ENCODE peak calls at places on chromosomes 11 and 22, in eight cellular contexts. One of them, this sample, is unnamed.

GRCh38 chr22:43975041-43975440 is 19.8 kb downstream of the SAMM50 start:
- DNase-seq in OCI-LY7: no peak
- DNase-seq in left lung: no peak
- DNase-seq in mucosa of descending colon: no peak
- DNase-seq in thyroid gland: no peak
- DNase-seq in transverse colon: no peak
- DNase-seq in right atrium auricular region: no peak
- DNase-seq in kidney: no peak
- DNase-seq in this sample: peak; percentile 46

GRCh38 chr22:21929253-21929652 is 23.4 kb downstream of the PPM1F start:
- DNase-seq in OCI-LY7: no peak
- DNase-seq in left lung: no peak
- DNase-seq in mucosa of descending colon: no peak
- DNase-seq in thyroid gland: no peak
- DNase-seq in transverse colon: no peak
- DNase-seq in right atrium auricular region: no peak
- DNase-seq in kidney: no peak
- DNase-seq in this sample: no peak

GRCh38 chr11:119344291-119345010 is 2.1 kb downstream of the MFRP start:
- DNase-seq in OCI-LY7: no peak
- DNase-seq in left lung: no peak
- DNase-seq in mucosa of descending colon: no peak
- DNase-seq in thyroid gland: no peak
- DNase-seq in transverse colon: no peak
- DNase-seq in right atrium auricular region: no peak
- DNase-seq in kidney: peak; percentile 66
- DNase-seq in this sample: no peak

GRCh38 chr11:28269621-28270020 is 161.4 kb downstream of the METTL15 start:
- DNase-seq in OCI-LY7: no peak
- DNase-seq in left lung: no peak
- DNase-seq in mucosa of descending colon: no peak
- DNase-seq in thyroid gland: peak; percentile 52
- DNase-seq in transverse colon: no peak
- DNase-seq in right atrium auricular region: no peak
- DNase-seq in kidney: no peak
- DNase-seq in this sample: no peak

GRCh38 chr22:32615874-32616564 is 141.4 kb downstream of the FBXO7 start:
- DNase-seq in OCI-LY7: no peak
- DNase-seq in left lung: no peak
- DNase-seq in mucosa of descending colon: no peak
- DNase-seq in thyroid gland: no peak
- DNase-seq in transverse colon: no peak
- DNase-seq in right atrium auricular region: no peak
- DNase-seq in kidney: no peak
- DNase-seq in this sample: no peak

GRCh38 chr22:50678651-50679521 is 6.3 kb downstream of the SHANK3 start:
- DNase-seq in OCI-LY7: no peak
- DNase-seq in left lung: peak; percentile 68
- DNase-seq in mucosa of descending colon: peak; percentile 33
- DNase-seq in thyroid gland: no peak
- DNase-seq in transverse colon: no peak
- DNase-seq in right atrium auricular region: peak; percentile 43
- DNase-seq in kidney: no peak
- DNase-seq in this sample: no peak

GRCh38 chr11:128707671-128708070 is 13.8 kb downstream of the FLI1 start:
- DNase-seq in OCI-LY7: no peak
- DNase-seq in left lung: no peak
- DNase-seq in mucosa of descending colon: no peak
- DNase-seq in thyroid gland: no peak
- DNase-seq in transverse colon: no peak
- DNase-seq in right atrium auricular region: no peak
- DNase-seq in kidney: no peak
- DNase-seq in this sample: no peak

GRCh38 chr11:78811622-78812021 is 237.0 kb upstream of the NARS2 start:
- DNase-seq in OCI-LY7: no peak
- DNase-seq in left lung: no peak
- DNase-seq in mucosa of descending colon: no peak
- DNase-seq in thyroid gland: no peak
- DNase-seq in transverse colon: no peak
- DNase-seq in right atrium auricular region: no peak
- DNase-seq in kidney: no peak
- DNase-seq in this sample: no peak

GRCh38 chr22:46514592-46515207 is 22.7 kb downstream of the CELSR1 start:
- DNase-seq in OCI-LY7: no peak
- DNase-seq in left lung: peak; percentile 58
- DNase-seq in mucosa of descending colon: no peak
- DNase-seq in thyroid gland: no peak
- DNase-seq in transverse colon: no peak
- DNase-seq in right atrium auricular region: no peak
- DNase-seq in kidney: peak; percentile 60
- DNase-seq in this sample: no peak

GRCh38 chr22:38866024-38866398 is 6.0 kb downstream of the CBX6 start:
- DNase-seq in OCI-LY7: no peak
- DNase-seq in left lung: no peak
- DNase-seq in mucosa of descending colon: no peak
- DNase-seq in thyroid gland: no peak
- DNase-seq in transverse colon: no peak
- DNase-seq in right atrium auricular region: no peak
- DNase-seq in kidney: no peak
- DNase-seq in this sample: peak; percentile 12

GRCh38 chr22:38867496-38868285 is 4.3 kb downstream of the CBX6 start:
- DNase-seq in OCI-LY7: no peak
- DNase-seq in left lung: no peak
- DNase-seq in mucosa of descending colon: no peak
- DNase-seq in thyroid gland: no peak
- DNase-seq in transverse colon: no peak
- DNase-seq in right atrium auricular region: no peak
- DNase-seq in kidney: no peak
- DNase-seq in this sample: no peak

GRCh38 chr22:38866399-38867123 is 5.5 kb downstream of the CBX6 start:
- DNase-seq in OCI-LY7: no peak
- DNase-seq in left lung: no peak
- DNase-seq in mucosa of descending colon: no peak
- DNase-seq in thyroid gland: no peak
- DNase-seq in transverse colon: no peak
- DNase-seq in right atrium auricular region: no peak
- DNase-seq in kidney: peak; percentile 84
- DNase-seq in this sample: no peak

GRCh38 chr22:38868286-38868721 is 3.7 kb downstream of the CBX6 start:
- DNase-seq in OCI-LY7: no peak
- DNase-seq in left lung: no peak
- DNase-seq in mucosa of descending colon: no peak
- DNase-seq in thyroid gland: no peak
- DNase-seq in transverse colon: no peak
- DNase-seq in right atrium auricular region: no peak
- DNase-seq in kidney: no peak
- DNase-seq in this sample: peak; percentile 37

DNA sequence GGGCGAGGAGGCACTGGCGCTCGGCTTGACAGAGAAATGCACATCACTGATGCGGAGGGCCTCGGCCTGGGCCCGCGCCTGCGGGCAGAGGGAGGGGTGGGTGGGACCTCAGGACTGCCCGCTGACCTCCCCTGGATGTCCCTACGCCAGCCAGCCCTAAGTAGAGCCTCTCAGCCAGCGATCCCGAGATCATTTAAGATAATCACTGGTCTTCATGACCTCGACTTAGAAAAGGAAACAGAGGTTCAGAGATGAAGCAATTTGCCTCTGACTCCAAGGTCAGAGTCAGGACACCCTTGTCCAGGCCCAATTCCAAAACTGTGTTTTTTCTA is 4.9 kb downstream of the CBX6 start:
- DNase-seq in OCI-LY7: no peak
- DNase-seq in left lung: no peak
- DNase-seq in mucosa of descending colon: no peak
- DNase-seq in thyroid gland: no peak
- DNase-seq in transverse colon: no peak
- DNase-seq in right atrium auricular region: no peak
- DNase-seq in kidney: no peak
- DNase-seq in this sample: no peak
- H3K4me1 ChIP-seq in OCI-LY7: peaks cover 23% of the 10 kb centered on the region
- H3K4me1 ChIP-seq in left lung: peaks cover 64% of the 10 kb centered on the region
- H3K4me1 ChIP-seq in mucosa of descending colon: peaks cover 18% of the 10 kb centered on the region
- H3K4me1 ChIP-seq in thyroid gland: peaks cover 70% of the 10 kb centered on the region
- H3K4me1 ChIP-seq in transverse colon: peaks cover 49% of the 10 kb centered on the region
- H3K4me1 ChIP-seq in right atrium auricular region: no peaks in the 10 kb centered on the region
- H3K4me1 ChIP-seq in kidney: peaks cover 23% of the 10 kb centered on the region
- H3K4me1 ChIP-seq in this sample: no peaks in the 10 kb centered on the region

GRCh38 chr11:112958670-112959069 is 2.5 kb upstream of the NCAM1 start:
- DNase-seq in OCI-LY7: no peak
- DNase-seq in left lung: no peak
- DNase-seq in mucosa of descending colon: no peak
- DNase-seq in thyroid gland: no peak
- DNase-seq in transverse colon: no peak
- DNase-seq in right atrium auricular region: no peak
- DNase-seq in kidney: no peak
- DNase-seq in this sample: no peak
- TF ChIP-seq CTCF in OCI-LY7: no peak
- TF ChIP-seq CTCF in left lung: no peak
- TF ChIP-seq CTCF in mucosa of descending colon: no peak
- TF ChIP-seq CTCF in thyroid gland: no peak
- TF ChIP-seq CTCF in transverse colon: no peak
- TF ChIP-seq CTCF in right atrium auricular region: peak; percentile 20
- TF ChIP-seq CTCF in kidney: no peak
- TF ChIP-seq CTCF in this sample: no peak

GRCh38 chr11:35802672-35803071 is 140.1 kb downstream of the TRIM44 start:
- DNase-seq in OCI-LY7: no peak
- DNase-seq in left lung: no peak
- DNase-seq in mucosa of descending colon: no peak
- DNase-seq in thyroid gland: no peak
- DNase-seq in transverse colon: no peak
- DNase-seq in right atrium auricular region: no peak
- DNase-seq in kidney: no peak
- DNase-seq in this sample: no peak
- H3K4me1 ChIP-seq in OCI-LY7: no peaks in the 10 kb centered on the region
- H3K4me1 ChIP-seq in left lung: no peaks in the 10 kb centered on the region
- H3K4me1 ChIP-seq in mucosa of descending colon: no peaks in the 10 kb centered on the region
- H3K4me1 ChIP-seq in thyroid gland: no peaks in the 10 kb centered on the region
- H3K4me1 ChIP-seq in transverse colon: no peaks in the 10 kb centered on the region
- H3K4me1 ChIP-seq in right atrium auricular region: no peaks in the 10 kb centered on the region
- H3K4me1 ChIP-seq in kidney: peaks cover 5% of the 10 kb centered on the region
- H3K4me1 ChIP-seq in this sample: peaks cover 16% of the 10 kb centered on the region

DNA sequence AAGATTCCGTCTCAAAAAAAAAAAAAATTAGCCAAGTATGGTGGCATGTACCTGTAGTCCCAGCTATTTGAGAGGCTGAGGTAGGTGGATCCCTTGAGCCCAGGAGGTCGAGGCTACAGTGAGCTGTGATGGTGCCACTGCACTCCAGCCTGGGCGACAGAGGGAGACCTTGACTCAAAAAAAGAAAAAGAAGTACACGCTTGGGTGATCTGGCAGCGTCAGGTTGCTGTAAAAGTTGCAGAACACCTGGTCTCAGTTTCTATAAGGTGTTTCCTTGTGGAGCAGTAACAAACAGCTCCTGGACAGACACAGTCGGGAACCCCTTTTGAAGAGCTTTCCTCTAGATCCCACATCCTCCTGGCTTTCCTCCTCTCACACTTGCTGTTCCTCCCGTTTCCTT is 45.8 kb downstream of the SCGB1A1 start:
- DNase-seq in OCI-LY7: peak; percentile 53
- DNase-seq in left lung: no peak
- DNase-seq in mucosa of descending colon: no peak
- DNase-seq in thyroid gland: peak; percentile 29
- DNase-seq in transverse colon: no peak
- DNase-seq in right atrium auricular region: no peak
- DNase-seq in kidney: no peak
- DNase-seq in this sample: no peak
- TF ChIP-seq CTCF in OCI-LY7: peak; percentile 51
- TF ChIP-seq CTCF in left lung: no peak
- TF ChIP-seq CTCF in mucosa of descending colon: no peak
- TF ChIP-seq CTCF in thyroid gland: no peak
- TF ChIP-seq CTCF in transverse colon: no peak
- TF ChIP-seq CTCF in right atrium auricular region: no peak
- TF ChIP-seq CTCF in kidney: no peak
- TF ChIP-seq CTCF in this sample: no peak

DNA sequence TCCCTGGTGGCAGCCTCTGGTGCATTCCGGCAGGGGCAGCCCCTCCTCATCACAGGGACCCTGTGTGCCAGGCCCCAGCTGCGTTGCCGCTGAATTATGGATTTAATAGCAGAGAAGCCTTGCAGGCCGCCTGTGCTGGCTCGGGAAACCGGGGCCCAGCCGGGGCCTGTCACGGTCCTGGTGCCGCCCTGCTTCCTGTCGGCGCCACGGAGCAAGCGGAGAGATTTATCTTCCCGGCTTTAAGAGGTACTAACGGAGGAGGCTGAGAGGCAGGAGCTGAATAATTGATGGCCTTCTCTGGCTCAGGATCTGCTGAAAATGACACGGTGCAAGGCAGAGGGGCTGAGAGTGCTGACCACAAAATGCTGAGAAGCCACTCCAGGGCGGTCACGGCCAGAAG is 54.0 kb upstream of the CCDC188 start:
- DNase-seq in OCI-LY7: no peak
- DNase-seq in left lung: no peak
- DNase-seq in mucosa of descending colon: no peak
- DNase-seq in thyroid gland: no peak
- DNase-seq in transverse colon: no peak
- DNase-seq in right atrium auricular region: no peak
- DNase-seq in kidney: no peak
- DNase-seq in this sample: no peak
- H3K4me1 ChIP-seq in OCI-LY7: peaks cover 15% of the 10 kb centered on the region
- H3K4me1 ChIP-seq in left lung: peaks cover 53% of the 10 kb centered on the region
- H3K4me1 ChIP-seq in mucosa of descending colon: peaks cover 5% of the 10 kb centered on the region
- H3K4me1 ChIP-seq in thyroid gland: peaks cover 41% of the 10 kb centered on the region
- H3K4me1 ChIP-seq in transverse colon: peaks cover 9% of the 10 kb centered on the region
- H3K4me1 ChIP-seq in right atrium auricular region: no peaks in the 10 kb centered on the region
- H3K4me1 ChIP-seq in kidney: peaks cover 28% of the 10 kb centered on the region
- H3K4me1 ChIP-seq in this sample: no peaks in the 10 kb centered on the region

GRCh38 chr11:133064152-133064877 is 468.0 kb downstream of the OPCML start:
- DNase-seq in OCI-LY7: no peak
- DNase-seq in left lung: peak; percentile 84
- DNase-seq in mucosa of descending colon: no peak
- DNase-seq in thyroid gland: peak; percentile 84
- DNase-seq in transverse colon: peak; percentile 29
- DNase-seq in right atrium auricular region: peak; percentile 82
- DNase-seq in kidney: peak; percentile 92
- DNase-seq in this sample: peak; percentile 73
- TF ChIP-seq CTCF in OCI-LY7: peak; percentile 13
- TF ChIP-seq CTCF in left lung: peak; percentile 38
- TF ChIP-seq CTCF in mucosa of descending colon: no peak
- TF ChIP-seq CTCF in thyroid gland: no peak
- TF ChIP-seq CTCF in transverse colon: peak; percentile 33
- TF ChIP-seq CTCF in right atrium auricular region: peak; percentile 57
- TF ChIP-seq CTCF in kidney: peak; percentile 78
- TF ChIP-seq CTCF in this sample: peak; percentile 66